ENCODE peak calls at places on chromosome 19, in five cellular contexts. X is astrocyte of the spinal cord, E is Daoy, V is tibial nerve, J is occipital lobe. Z is an unnamed sample.

GRCh38 chr19:6313398-6313969 is 19.9 kb downstream of the ACER1 start:
- DNase-seq in J (no peak), E (no peak), V (no peak), X (no peak), Z (no peak)

GRCh38 chr19:35142531-35143230 is 374 bp upstream of the FXYD7 start:
- DNase-seq in E (peak), X (no peak), J (peak), V (no peak), Z (no peak)

GRCh38 chr19:33273881-33274662 is 28.3 kb downstream of the CEBPA start:
- DNase-seq in E (peak), X (peak), J (no peak), V (peak), Z (no peak)

GRCh38 chr19:46603752-46604241 is 2.7 kb downstream of the CALM3 start:
- DNase-seq in E (no peak), X (no peak), J (no peak), V (no peak), Z (peak)

GRCh38 chr19:51821921-51822716 is 27.2 kb downstream of the FPR3 start:
- DNase-seq in J (no peak), E (no peak), V (no peak), X (no peak), Z (no peak)

GRCh38 chr19:41422955-41423354 is 4.2 kb downstream of the B3GNT8 start:
- DNase-seq in J (no peak), E (no peak), X (no peak), V (no peak), Z (no peak)

GRCh38 chr19:17220207-17220758 is 5.1 kb downstream of the USE1 start:
- DNase-seq in X (peak), E (peak), J (no peak), V (no peak), Z (no peak)

GRCh38 chr19:13014101-13014920 is 19.0 kb downstream of the NFIX start:
- DNase-seq in X (no peak), J (peak), E (peak), V (no peak), Z (peak)

GRCh38 chr19:6233827-6234511 is 45.8 kb downstream of the MLLT1 start:
- DNase-seq in X (no peak), V (no peak), J (no peak), E (no peak), Z (no peak)

GRCh38 chr19:47509170-47509847 is 5.6 kb downstream of the NAPA start:
- DNase-seq in X (no peak), J (no peak), E (no peak), V (no peak), Z (no peak)

GRCh38 chr19:13639342-13639929 is 124.9 kb upstream of the MRI1 start:
- DNase-seq in E (no peak), J (no peak), X (no peak), V (no peak), Z (no peak)

GRCh38 chr19:4208385-4209094 is 20.8 kb upstream of the EBI3 start:
- DNase-seq in J (no peak), E (peak), V (no peak), X (peak), Z (no peak)

GRCh38 chr19:48511800-48512503 is at the start of gene LMTK3:
- DNase-seq in V (no peak), E (peak), X (no peak), J (peak), Z (peak)

GRCh38 chr19:52936958-52937334 is 13.7 kb upstream of the ZNF888 start:
- DNase-seq in E (no peak), V (no peak), J (no peak), X (no peak), Z (no peak)

GRCh38 chr19:52638601-52639000 is 446 bp upstream of the ZNF83 start:
- DNase-seq in X (no peak), E (peak), V (no peak), J (no peak), Z (no peak)

GRCh38 chr19:17579523-17580244 is 24.2 kb downstream of the COLGALT1 start:
- DNase-seq in X (peak), E (peak), J (no peak), V (peak), Z (no peak)

GRCh38 chr19:1720237-1720636 is 33.1 kb upstream of the ONECUT3 start:
- DNase-seq in X (no peak), E (no peak), V (no peak), J (no peak), Z (no peak)

GRCh38 chr19:52896431-52897148 is 845 bp downstream of the ZNF320 start:
- DNase-seq in E (peak), V (peak), X (peak), J (no peak), Z (no peak)

GRCh38 chr19:51065221-51065960 is 499 bp upstream of the KLK13 start:
- DNase-seq in V (no peak), J (no peak), E (no peak), X (no peak), Z (no peak)

GRCh38 chr19:54523403-54523802 is 20.8 kb downstream of the LAIR2 start:
- DNase-seq in X (no peak), E (peak), J (no peak), V (no peak), Z (no peak)

GRCh38 chr19:58374200-58374599 is 6.6 kb downstream of the ZNF837 start:
- DNase-seq in J (no peak), V (no peak), E (no peak), X (no peak), Z (no peak)

GRCh38 chr19:17404015-17404414 is 1.4 kb downstream of the BST2 start:
- DNase-seq in V (no peak), J (no peak), X (no peak), E (no peak), Z (no peak)

GRCh38 chr19:35577918-35578317 is 8.1 kb upstream of the PMIS2 start:
- DNase-seq in V (no peak), E (no peak), X (no peak), J (no peak), Z (no peak)

GRCh38 chr19:17931532-17932191 is 1.2 kb upstream of the CCDC124 start:
- DNase-seq in E (peak), V (no peak), X (no peak), J (no peak), Z (no peak)

GRCh38 chr19:17847538-17848366 is at the start of gene JAK3:
- DNase-seq in V (no peak), E (peak), X (peak), J (peak), Z (peak)

GRCh38 chr19:4730740-4731171 is 7.1 kb upstream of the DPP9 start:
- DNase-seq in J (no peak), E (peak), X (no peak), V (no peak), Z (no peak)

GRCh38 chr19:4575267-4575793 is 15.8 kb upstream of the SEMA6B start:
- DNase-seq in V (peak), J (no peak), E (peak), X (peak), Z (no peak)

GRCh38 chr19:16351133-16351809 is 26.6 kb downstream of the KLF2 start:
- DNase-seq in V (no peak), J (no peak), E (peak), X (no peak), Z (no peak)

GRCh38 chr19:10478903-10479384 is 24.2 kb downstream of the KEAP1 start:
- DNase-seq in J (peak), E (peak), V (peak), X (peak), Z (peak)

GRCh38 chr19:12720851-12721655 is 2.7 kb downstream of the TNPO2 start:
- DNase-seq in X (peak), E (no peak), V (no peak), J (no peak), Z (no peak)

GRCh38 chr19:20278342-20278741 is 111.3 kb downstream of the ZNF486 start:
- DNase-seq in V (no peak), E (peak), X (no peak), J (no peak), Z (no peak)